ENCODE peak calls at places on chromosome 21, in seven cellular contexts. One of them, this sample, is unnamed.

GRCh38 chr21:25329227-25329626 is 278.1 kb downstream of the MRPL39 start:
- DNase-seq in iris pigment epithelial cell: peak
- DNase-seq in H54: peak
- DNase-seq in activated naive CD8-positive, alpha-beta T cell treated with anti-CD3 and anti-CD28 coated beads, Interleukin-2, amount 50 U/mL, for 24 hours: no peak
- DNase-seq in effector memory CD4-positive, alpha-beta T cell: no peak
- DNase-seq in HFFc6: peak
- DNase-seq in BJ: peak
- DNase-seq in this sample: peak

GRCh38 chr21:41466024-41466820 is 40.2 kb downstream of the MX1 start:
- DNase-seq in effector memory CD4-positive, alpha-beta T cell: no peak
- DNase-seq in HFFc6: no peak
- DNase-seq in iris pigment epithelial cell: no peak
- DNase-seq in activated naive CD8-positive, alpha-beta T cell treated with anti-CD3 and anti-CD28 coated beads, Interleukin-2, amount 50 U/mL, for 24 hours: no peak
- DNase-seq in BJ: no peak
- DNase-seq in H54: no peak
- DNase-seq in this sample: no peak

GRCh38 chr21:26555554-26555953 is 17.5 kb downstream of the CYYR1 start:
- DNase-seq in BJ: no peak
- DNase-seq in H54: no peak
- DNase-seq in activated naive CD8-positive, alpha-beta T cell treated with anti-CD3 and anti-CD28 coated beads, Interleukin-2, amount 50 U/mL, for 24 hours: no peak
- DNase-seq in HFFc6: no peak
- DNase-seq in iris pigment epithelial cell: no peak
- DNase-seq in effector memory CD4-positive, alpha-beta T cell: no peak
- DNase-seq in this sample: no peak

GRCh38 chr21:44869860-44870747 is 3.4 kb downstream of the PTTG1IP start:
- DNase-seq in HFFc6: peak
- DNase-seq in H54: peak
- DNase-seq in BJ: peak
- DNase-seq in iris pigment epithelial cell: peak
- DNase-seq in effector memory CD4-positive, alpha-beta T cell: no peak
- DNase-seq in activated naive CD8-positive, alpha-beta T cell treated with anti-CD3 and anti-CD28 coated beads, Interleukin-2, amount 50 U/mL, for 24 hours: no peak
- DNase-seq in this sample: peak

GRCh38 chr21:26801524-26801923 is 43.7 kb downstream of the ADAMTS1 start:
- DNase-seq in iris pigment epithelial cell: peak
- DNase-seq in H54: no peak
- DNase-seq in BJ: peak
- DNase-seq in HFFc6: peak
- DNase-seq in effector memory CD4-positive, alpha-beta T cell: no peak
- DNase-seq in activated naive CD8-positive, alpha-beta T cell treated with anti-CD3 and anti-CD28 coated beads, Interleukin-2, amount 50 U/mL, for 24 hours: no peak
- DNase-seq in this sample: peak

GRCh38 chr21:25409992-25410391 is 197.3 kb downstream of the MRPL39 start:
- DNase-seq in HFFc6: no peak
- DNase-seq in effector memory CD4-positive, alpha-beta T cell: no peak
- DNase-seq in activated naive CD8-positive, alpha-beta T cell treated with anti-CD3 and anti-CD28 coated beads, Interleukin-2, amount 50 U/mL, for 24 hours: no peak
- DNase-seq in BJ: no peak
- DNase-seq in H54: no peak
- DNase-seq in iris pigment epithelial cell: no peak
- DNase-seq in this sample: no peak

GRCh38 chr21:26106562-26106961 is 64.0 kb downstream of the APP start:
- DNase-seq in HFFc6: no peak
- DNase-seq in iris pigment epithelial cell: no peak
- DNase-seq in BJ: no peak
- DNase-seq in H54: no peak
- DNase-seq in activated naive CD8-positive, alpha-beta T cell treated with anti-CD3 and anti-CD28 coated beads, Interleukin-2, amount 50 U/mL, for 24 hours: no peak
- DNase-seq in effector memory CD4-positive, alpha-beta T cell: no peak
- DNase-seq in this sample: no peak

GRCh38 chr21:26966360-26966977 is 419 bp downstream of the ADAMTS5 start:
- DNase-seq in H54: no peak
- DNase-seq in BJ: no peak
- DNase-seq in HFFc6: no peak
- DNase-seq in activated naive CD8-positive, alpha-beta T cell treated with anti-CD3 and anti-CD28 coated beads, Interleukin-2, amount 50 U/mL, for 24 hours: no peak
- DNase-seq in effector memory CD4-positive, alpha-beta T cell: no peak
- DNase-seq in iris pigment epithelial cell: peak
- DNase-seq in this sample: no peak

GRCh38 chr21:41378849-41379248 is 17.0 kb downstream of the MX2 start:
- DNase-seq in HFFc6: no peak
- DNase-seq in activated naive CD8-positive, alpha-beta T cell treated with anti-CD3 and anti-CD28 coated beads, Interleukin-2, amount 50 U/mL, for 24 hours: no peak
- DNase-seq in H54: no peak
- DNase-seq in effector memory CD4-positive, alpha-beta T cell: no peak
- DNase-seq in iris pigment epithelial cell: no peak
- DNase-seq in BJ: no peak
- DNase-seq in this sample: no peak

GRCh38 chr21:46082638-46083270 is 15.2 kb upstream of the COL6A2 start:
- DNase-seq in iris pigment epithelial cell: no peak
- DNase-seq in HFFc6: no peak
- DNase-seq in effector memory CD4-positive, alpha-beta T cell: no peak
- DNase-seq in H54: no peak
- DNase-seq in activated naive CD8-positive, alpha-beta T cell treated with anti-CD3 and anti-CD28 coated beads, Interleukin-2, amount 50 U/mL, for 24 hours: no peak
- DNase-seq in BJ: no peak
- DNase-seq in this sample: no peak

GRCh38 chr21:44497641-44498243 is 42.3 kb downstream of the KRTAP10-1 start:
- DNase-seq in effector memory CD4-positive, alpha-beta T cell: no peak
- DNase-seq in iris pigment epithelial cell: no peak
- DNase-seq in H54: no peak
- DNase-seq in activated naive CD8-positive, alpha-beta T cell treated with anti-CD3 and anti-CD28 coated beads, Interleukin-2, amount 50 U/mL, for 24 hours: no peak
- DNase-seq in BJ: no peak
- DNase-seq in HFFc6: no peak
- DNase-seq in this sample: no peak

GRCh38 chr21:32572574-32573420 is 12.5 kb downstream of the TCP10L start:
- DNase-seq in BJ: no peak
- DNase-seq in HFFc6: no peak
- DNase-seq in activated naive CD8-positive, alpha-beta T cell treated with anti-CD3 and anti-CD28 coated beads, Interleukin-2, amount 50 U/mL, for 24 hours: no peak
- DNase-seq in effector memory CD4-positive, alpha-beta T cell: no peak
- DNase-seq in H54: no peak
- DNase-seq in iris pigment epithelial cell: no peak
- DNase-seq in this sample: no peak

GRCh38 chr21:42199488-42200463 is 19.2 kb upstream of the ABCG1 start:
- DNase-seq in activated naive CD8-positive, alpha-beta T cell treated with anti-CD3 and anti-CD28 coated beads, Interleukin-2, amount 50 U/mL, for 24 hours: no peak
- DNase-seq in H54: no peak
- DNase-seq in HFFc6: peak
- DNase-seq in iris pigment epithelial cell: peak
- DNase-seq in effector memory CD4-positive, alpha-beta T cell: no peak
- DNase-seq in BJ: peak
- DNase-seq in this sample: peak

GRCh38 chr21:46069719-46070279 is 28.1 kb upstream of the COL6A2 start:
- DNase-seq in HFFc6: no peak
- DNase-seq in iris pigment epithelial cell: no peak
- DNase-seq in activated naive CD8-positive, alpha-beta T cell treated with anti-CD3 and anti-CD28 coated beads, Interleukin-2, amount 50 U/mL, for 24 hours: no peak
- DNase-seq in effector memory CD4-positive, alpha-beta T cell: no peak
- DNase-seq in BJ: no peak
- DNase-seq in H54: no peak
- DNase-seq in this sample: no peak

GRCh38 chr21:36479415-36480402 is at the start of gene CLDN14:
- DNase-seq in activated naive CD8-positive, alpha-beta T cell treated with anti-CD3 and anti-CD28 coated beads, Interleukin-2, amount 50 U/mL, for 24 hours: no peak
- DNase-seq in BJ: no peak
- DNase-seq in iris pigment epithelial cell: peak
- DNase-seq in effector memory CD4-positive, alpha-beta T cell: no peak
- DNase-seq in H54: no peak
- DNase-seq in HFFc6: no peak
- DNase-seq in this sample: no peak

GRCh38 chr21:32993894-32994293 is 31.8 kb upstream of the OLIG2 start:
- DNase-seq in activated naive CD8-positive, alpha-beta T cell treated with anti-CD3 and anti-CD28 coated beads, Interleukin-2, amount 50 U/mL, for 24 hours: no peak
- DNase-seq in HFFc6: no peak
- DNase-seq in H54: no peak
- DNase-seq in effector memory CD4-positive, alpha-beta T cell: no peak
- DNase-seq in iris pigment epithelial cell: no peak
- DNase-seq in BJ: no peak
- DNase-seq in this sample: no peak

GRCh38 chr21:42570841-42571387 is 57.3 kb downstream of the SLC37A1 start:
- DNase-seq in H54: no peak
- DNase-seq in BJ: no peak
- DNase-seq in HFFc6: no peak
- DNase-seq in effector memory CD4-positive, alpha-beta T cell: no peak
- DNase-seq in activated naive CD8-positive, alpha-beta T cell treated with anti-CD3 and anti-CD28 coated beads, Interleukin-2, amount 50 U/mL, for 24 hours: no peak
- DNase-seq in iris pigment epithelial cell: no peak
- DNase-seq in this sample: no peak

GRCh38 chr21:42666023-42666747 is 12.8 kb downstream of the PDE9A start:
- DNase-seq in BJ: no peak
- DNase-seq in activated naive CD8-positive, alpha-beta T cell treated with anti-CD3 and anti-CD28 coated beads, Interleukin-2, amount 50 U/mL, for 24 hours: peak
- DNase-seq in HFFc6: no peak
- DNase-seq in iris pigment epithelial cell: peak
- DNase-seq in effector memory CD4-positive, alpha-beta T cell: no peak
- DNase-seq in H54: no peak
- DNase-seq in this sample: no peak

GRCh38 chr21:40422851-40423635 is 423.9 kb downstream of the DSCAM start:
- DNase-seq in BJ: no peak
- DNase-seq in activated naive CD8-positive, alpha-beta T cell treated with anti-CD3 and anti-CD28 coated beads, Interleukin-2, amount 50 U/mL, for 24 hours: no peak
- DNase-seq in iris pigment epithelial cell: no peak
- DNase-seq in effector memory CD4-positive, alpha-beta T cell: no peak
- DNase-seq in HFFc6: no peak
- DNase-seq in H54: no peak
- DNase-seq in this sample: no peak

This sample was measured in HTR-8/SVneo.